ENCODE peak calls at places on chromosomes 5 and 9, in four cellular contexts. M, S, Z and L are unnamed samples.

GRCh38 chr5:91311697-91312501 is 71.2 kb downstream of the ARRDC3 start:
- DNase-seq in M (peak), S (peak), Z (peak), L (peak)

GRCh38 chr5:34686762-34687268 is 30.7 kb downstream of the RAI14 start:
- DNase-seq in M (no peak), S (peak), Z (no peak), L (no peak)

GRCh38 chr9:33041459-33042188 is 16.6 kb downstream of the DNAJA1 start:
- DNase-seq in M (no peak), S (no peak), Z (no peak), L (no peak)

GRCh38 chr9:132169672-132170392 is 8.0 kb downstream of the NTNG2 start:
- DNase-seq in M (peak), S (no peak), Z (peak), L (peak)

GRCh38 chr9:101991926-101992325 is 253.5 kb upstream of the GRIN3A start:
- DNase-seq in M (no peak), S (no peak), Z (no peak), L (no peak)

GRCh38 chr5:173496883-173497255 is 119.6 kb downstream of the BOD1 start:
- DNase-seq in M (no peak), S (no peak), Z (no peak), L (no peak)

GRCh38 chr9:111598730-111599091 is 736 bp downstream of the PTGR1 start:
- DNase-seq in M (no peak), S (peak), Z (peak), L (no peak)

GRCh38 chr5:73615085-73615484 is 10.9 kb upstream of the ARHGEF28 start:
- DNase-seq in M (no peak), S (no peak), Z (no peak), L (no peak)

GRCh38 chr9:92564982-92565381 is 29.2 kb upstream of the ECM2 start:
- DNase-seq in M (no peak), S (no peak), Z (no peak), L (no peak)

GRCh38 chr5:112685929-112686328 is 51.8 kb upstream of the APC start:
- DNase-seq in M (no peak), S (no peak), Z (no peak), L (no peak)

GRCh38 chr5:180433029-180433416 is 61.2 kb upstream of the CNOT6 start:
- DNase-seq in M (no peak), S (no peak), Z (no peak), L (no peak)

GRCh38 chr9:134988706-134989105 is 71.0 kb upstream of the FCN1 start:
- DNase-seq in M (no peak), S (no peak), Z (no peak), L (no peak)

GRCh38 chr9:75788006-75788634 is 102.4 kb upstream of the PCSK5 start:
- DNase-seq in M (no peak), S (no peak), Z (no peak), L (no peak)

GRCh38 chr9:135480071-135480941 is 724 bp downstream of the PPP1R26 start:
- DNase-seq in M (no peak), S (no peak), Z (peak), L (no peak)

GRCh38 chr9:128636024-128636390 is 20.6 kb downstream of the DYNC2I2 start:
- DNase-seq in M (no peak), S (no peak), Z (no peak), L (no peak)

GRCh38 chr9:112170235-112170634 is 4.9 kb downstream of the SUSD1 start:
- DNase-seq in M (no peak), S (no peak), Z (no peak), L (no peak)

GRCh38 chr5:30548580-30549305 is 644.7 kb upstream of the CDH6 start:
- DNase-seq in M (no peak), S (no peak), Z (no peak), L (no peak)

GRCh38 chr9:98554752-98555151 is 154.0 kb downstream of the GABBR2 start:
- DNase-seq in M (no peak), S (no peak), Z (no peak), L (no peak)

GRCh38 chr5:166909040-166909439 is 1382.4 kb upstream of the WWC1 start:
- DNase-seq in M (no peak), S (no peak), Z (no peak), L (no peak)

GRCh38 chr5:158086856-158087255 is 227.9 kb upstream of the CLINT1 start:
- DNase-seq in M (no peak), S (no peak), Z (no peak), L (no peak)

GRCh38 chr9:133891741-133892140 is 100.4 kb downstream of the VAV2 start:
- DNase-seq in M (no peak), S (no peak), Z (no peak), L (no peak)

GRCh38 chr9:93292664-93293328 is 108.9 kb downstream of the WNK2 start:
- DNase-seq in M (no peak), S (no peak), Z (no peak), L (no peak)

GRCh38 chr9:93184439-93185221 is 691 bp downstream of the WNK2 start:
- DNase-seq in M (no peak), S (no peak), Z (peak), L (no peak)

GRCh38 chr9:74443036-74443750 is 53.9 kb upstream of the RORB start:
- DNase-seq in M (no peak), S (no peak), Z (no peak), L (no peak)

GRCh38 chr5:126603402-126603991 is 2.8 kb downstream of the PHAX start:
- DNase-seq in M (no peak), S (no peak), Z (no peak), L (no peak)
- TF ChIP-seq CTCF in M (no peak), S (no peak), Z (no peak), L (no peak)

GRCh38 chr9:109538346-109538745 is 40.2 kb upstream of the PTPN3 start:
- DNase-seq in M (no peak), S (no peak), Z (no peak), L (no peak)
- TF ChIP-seq CTCF in M (no peak), S (no peak), Z (no peak), L (no peak)

DNA sequence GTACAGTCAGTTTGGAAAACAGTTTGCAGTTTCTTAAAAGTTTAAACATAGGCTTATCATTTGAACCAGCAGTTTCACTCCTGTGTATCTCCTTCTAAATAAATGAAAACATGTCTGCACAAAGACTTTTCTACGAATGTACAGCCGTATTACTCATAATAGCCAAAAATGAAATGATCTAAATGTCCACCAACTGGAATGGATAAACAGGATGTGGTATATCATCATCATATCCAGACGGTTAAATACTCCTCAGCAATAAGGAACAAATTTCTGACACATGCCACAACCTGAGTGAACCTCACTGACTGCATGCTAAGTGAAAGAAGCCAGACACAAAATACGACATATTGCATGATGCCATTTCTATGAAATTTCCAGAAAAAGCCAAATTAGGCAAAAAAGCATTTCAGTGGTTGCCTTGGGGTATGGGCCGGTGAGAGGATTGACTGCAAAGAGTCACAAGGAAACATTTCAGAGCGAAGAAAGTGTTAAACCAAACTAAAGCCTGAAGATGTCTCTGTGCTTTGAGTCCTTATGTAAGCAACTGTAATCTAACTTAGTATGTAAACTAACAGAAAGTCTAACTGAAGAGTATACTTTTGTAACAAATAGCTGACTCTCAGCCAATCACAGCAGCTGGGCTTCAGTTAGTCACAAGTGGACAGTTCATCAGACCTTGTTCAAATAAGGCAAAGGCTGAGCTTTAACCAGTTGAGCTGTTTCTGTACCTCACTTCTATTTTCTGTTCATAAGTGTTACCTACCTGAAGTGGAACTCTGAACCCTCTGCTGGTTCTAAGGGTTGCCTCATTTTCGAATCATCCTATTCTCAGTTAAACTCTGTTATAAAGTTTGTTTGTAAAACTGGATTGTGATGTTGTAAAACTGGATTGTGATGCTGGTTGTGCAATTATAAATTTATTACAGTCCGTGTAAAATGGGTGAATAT is 65.2 kb downstream of the TRIO start:
- DNase-seq in M (no peak), S (no peak), Z (peak), L (no peak)
- TF ChIP-seq CTCF in M (no peak), S (no peak), Z (no peak), L (no peak)

DNA sequence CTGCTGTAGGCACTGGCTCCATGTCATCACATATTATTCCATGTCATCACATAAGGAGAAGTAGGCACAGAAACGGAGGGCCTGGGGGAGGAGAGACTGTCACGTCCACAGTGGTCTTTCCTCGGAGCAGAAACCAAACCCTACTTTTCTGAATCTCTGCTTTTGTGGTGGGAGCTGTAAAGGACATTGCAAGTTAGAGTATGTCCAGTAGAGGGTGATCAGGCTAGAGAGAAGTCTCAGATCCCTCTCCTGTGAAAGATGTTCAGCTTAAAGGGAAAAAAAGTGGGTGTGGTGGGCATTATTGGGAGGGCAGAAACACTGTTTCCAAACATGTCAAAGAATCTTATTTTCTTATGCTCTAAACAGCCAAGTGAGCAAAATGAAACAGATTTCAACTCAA is 19.4 kb upstream of the FBP2 start:
- DNase-seq in M (no peak), S (no peak), Z (no peak), L (no peak)
- TF ChIP-seq CTCF in M (no peak), S (no peak), Z (no peak), L (no peak)

GRCh38 chr9:122144836-122145235 is 14.7 kb downstream of the NDUFA8 start:
- DNase-seq in M (no peak), S (no peak), Z (no peak), L (no peak)
- TF ChIP-seq CTCF in M (no peak), S (no peak), Z (no peak), L (no peak)

DNA sequence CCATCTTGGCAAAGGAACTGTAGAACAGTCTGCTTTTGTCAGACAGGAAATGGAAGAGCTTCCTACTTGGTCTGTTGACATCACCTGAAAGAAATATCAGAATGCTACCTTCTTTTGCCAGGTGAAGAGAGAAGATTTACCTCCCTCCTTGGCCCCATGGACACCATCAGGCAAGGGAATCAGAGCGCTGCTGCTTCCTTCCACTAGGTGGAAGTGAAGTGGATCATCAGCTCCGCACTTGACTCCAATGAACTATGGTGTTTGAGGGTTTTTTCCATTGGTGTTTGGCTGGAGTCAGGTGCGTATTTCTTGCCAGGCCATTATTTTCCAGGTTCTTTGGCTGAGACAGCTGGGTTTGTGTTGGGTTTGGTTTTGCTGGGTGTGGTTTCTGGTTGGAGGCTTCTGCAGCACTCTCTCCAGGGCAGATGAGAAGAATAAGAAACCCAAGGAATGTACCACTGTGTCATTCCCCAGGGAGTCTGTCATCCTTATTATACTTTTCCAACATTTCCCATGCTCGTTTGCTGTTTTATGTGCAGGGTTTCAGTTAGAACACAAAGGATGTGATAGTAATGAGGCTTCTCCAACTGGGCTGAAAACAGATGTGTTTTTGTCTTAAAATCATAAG is 12.4 kb downstream of the SPATA31E1 start:
- DNase-seq in M (no peak), S (no peak), Z (no peak), L (no peak)
- TF ChIP-seq CTCF in M (no peak), S (no peak), Z (no peak), L (no peak)

GRCh38 chr5:125552486-125552885 is 806.0 kb upstream of the ZNF608 start:
- DNase-seq in M (no peak), S (no peak), Z (no peak), L (no peak)

GRCh38 chr5:125550237-125550636 is 803.8 kb upstream of the ZNF608 start:
- DNase-seq in M (no peak), S (no peak), Z (no peak), L (no peak)

GRCh38 chr5:125549322-125549871 is 803.0 kb upstream of the ZNF608 start:
- DNase-seq in M (no peak), S (no peak), Z (no peak), L (no peak)

GRCh38 chr5:125551797-125552196 is 805.4 kb upstream of the ZNF608 start:
- DNase-seq in M (no peak), S (no peak), Z (no peak), L (no peak)

DNA sequence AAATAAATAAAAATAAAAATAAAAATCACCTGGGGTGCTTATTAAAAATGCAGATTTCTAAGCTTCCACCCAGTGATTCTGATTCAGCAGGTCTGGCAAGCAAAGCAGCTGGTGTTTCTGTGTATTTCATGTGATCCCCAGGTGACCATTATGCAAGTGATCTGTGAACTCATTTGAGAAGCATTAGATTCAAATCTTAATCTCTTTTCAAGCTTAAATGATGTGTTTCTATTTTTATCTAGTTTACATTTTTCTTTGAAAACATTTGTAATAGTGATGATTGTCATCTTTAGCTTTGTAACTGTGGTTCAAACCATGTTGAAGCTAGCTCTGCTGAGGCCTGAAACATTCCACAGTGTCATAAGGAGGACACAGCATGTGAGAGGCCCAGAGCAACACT is 804.8 kb upstream of the ZNF608 start:
- DNase-seq in M (no peak), S (no peak), Z (no peak), L (no peak)
- TF ChIP-seq CTCF in M (no peak), S (no peak), Z (no peak), L (no peak)

GRCh38 chr5:178730940-178731265 is 444 bp upstream of the ZNF354A start:
- DNase-seq in M (no peak), S (no peak), Z (no peak), L (no peak)
- TF ChIP-seq CTCF in M (peak), S (peak), Z (peak), L (no peak)